ENCODE peak calls at places on chromosomes 4 and X, in six cellular contexts. O, T, I, R, V and J are unnamed samples.

GRCh38 chrX:40245411-40246140 is 147.8 kb upstream of the BCOR start:
- DNase-seq in T (no peak), O (no peak), V (no peak), I (no peak), R (no peak), J (no peak)

GRCh38 chr4:73952352-73952751 is 29.5 kb downstream of the PF4 start:
- DNase-seq in I (no peak), V (no peak), T (no peak), O (no peak), R (no peak), J (no peak)

GRCh38 chrX:74383611-74384010 is 37.7 kb upstream of the SLC16A2 start:
- DNase-seq in O (no peak), T (peak; percentile 3), I (peak; percentile 44), R (no peak), V (peak; percentile 16), J (peak; percentile 24)

GRCh38 chrX:112941209-112941788 is 100.7 kb upstream of the AMOT start:
- DNase-seq in T (no peak), R (no peak), O (no peak), V (no peak), I (peak; percentile 1), J (no peak)

GRCh38 chr4:102625232-102625930 is 124.2 kb downstream of the NFKB1 start:
- DNase-seq in T (peak; percentile 61), V (peak; percentile 65), I (peak; percentile 40), R (peak; percentile 50), O (no peak), J (no peak)

GRCh38 chr4:170008376-170008775 is 17.8 kb downstream of the MFAP3L start:
- DNase-seq in R (no peak), I (no peak), V (no peak), T (no peak), O (no peak), J (no peak)

GRCh38 chrX:120308959-120309872 is 2.0 kb downstream of the TMEM255A start:
- DNase-seq in V (peak; percentile 60), O (peak; percentile 57), I (peak; percentile 81), R (peak; percentile 46), T (peak; percentile 73), J (no peak)

GRCh38 chr4:90419124-90419711 is 292.0 kb downstream of the CCSER1 start:
- DNase-seq in T (peak; percentile 28), R (no peak), V (no peak), I (peak; percentile 48), O (peak; percentile 44), J (peak; percentile 51)

GRCh38 chr4:144411119-144411518 is 234.8 kb upstream of the HHIP start:
- DNase-seq in R (no peak), O (no peak), V (no peak), T (no peak), I (no peak), J (no peak)

GRCh38 chr4:158496030-158496741 is 25.5 kb upstream of the RXFP1 start:
- DNase-seq in O (no peak), T (peak; percentile 14), I (peak; percentile 16), V (peak; percentile 26), R (no peak), J (peak; percentile 57)

GRCh38 chr4:87387237-87387636 is 3.8 kb downstream of the HSD17B11 start:
- DNase-seq in I (no peak), R (no peak), T (no peak), V (no peak), O (no peak), J (no peak)

GRCh38 chrX:41720125-41720780 is 3.7 kb upstream of the GPR82 start:
- DNase-seq in R (no peak), O (no peak), I (no peak), V (peak; percentile 58), T (peak; percentile 29), J (no peak)

GRCh38 chr4:102734591-102735385 is 26.0 kb downstream of the MANBA start:
- DNase-seq in R (no peak), O (no peak), T (peak; percentile 40), I (no peak), V (no peak), J (no peak)

GRCh38 chr4:87260477-87260876 is 40.1 kb upstream of the KLHL8 start:
- DNase-seq in R (no peak), O (no peak), I (no peak), T (no peak), V (no peak), J (no peak)

GRCh38 chr4:108450236-108450898 is 170.0 kb upstream of the RPL34 start:
- DNase-seq in R (no peak), O (no peak), T (no peak), I (no peak), V (no peak), J (no peak)

GRCh38 chrX:40411350-40412111 is 169.2 kb upstream of the ATP6AP2 start:
- DNase-seq in R (no peak), T (no peak), V (no peak), I (no peak), O (no peak), J (no peak)

GRCh38 chrX:3960952-3961351 is 247.5 kb upstream of the PRKX start:
- DNase-seq in V (no peak), I (no peak), T (no peak), R (no peak), O (no peak), J (no peak)

GRCh38 chr4:83112678-83113428 is 1.7 kb downstream of the PLAC8 start:
- DNase-seq in T (no peak), V (peak; percentile 48), I (no peak), O (peak; percentile 87), R (no peak), J (no peak)

GRCh38 chrX:55135171-55135570 is 46.4 kb downstream of the PAGE2 start:
- DNase-seq in I (peak; percentile 44), O (no peak), T (peak; percentile 23), V (peak; percentile 10), R (peak; percentile 4), J (no peak)

GRCh38 chrX:3006500-3006899 is at the start of gene ARSH:
- DNase-seq in O (no peak), I (no peak), R (no peak), V (no peak), T (no peak), J (no peak)

GRCh38 chr4:6568689-6569332 is 6.2 kb upstream of the MAN2B2 start:
- DNase-seq in O (no peak), I (peak; percentile 35), R (no peak), V (no peak), T (no peak), J (no peak)

GRCh38 chrX:104172788-104173187 is 6.5 kb downstream of the FAM199X start:
- DNase-seq in R (no peak), O (no peak), V (no peak), I (no peak), T (no peak), J (no peak)

GRCh38 chrX:82218361-82218760 is 1016.5 kb downstream of the SH3BGRL start:
- DNase-seq in I (peak; percentile 21), T (peak; percentile 48), V (no peak), O (no peak), R (no peak), J (peak; percentile 22)

GRCh38 chr4:15116509-15117079 is 114.3 kb downstream of the CPEB2 start:
- DNase-seq in O (no peak), T (no peak), I (no peak), R (no peak), V (no peak), J (no peak)

GRCh38 chr4:140243345-140243753 is 89.4 kb upstream of the MAML3 start:
- DNase-seq in O (peak; percentile 88), V (peak; percentile 20), R (no peak), T (peak; percentile 63), I (no peak), J (no peak)

GRCh38 chr4:123017636-123018390 is 95.4 kb upstream of the NUDT6 start:
- DNase-seq in V (no peak), T (no peak), I (no peak), O (no peak), R (no peak), J (no peak)

GRCh38 chr4:166675411-166675810 is 558.9 kb downstream of the SPOCK3 start:
- DNase-seq in T (no peak), O (no peak), V (no peak), R (no peak), I (no peak), J (no peak)

GRCh38 chr4:88809561-88810219 is 112.1 kb upstream of the NAP1L5 start:
- DNase-seq in T (no peak), R (no peak), V (no peak), I (no peak), O (no peak), J (no peak)

GRCh38 chrX:20378291-20378920 is 111.7 kb upstream of the RPS6KA3 start:
- DNase-seq in R (no peak), I (no peak), O (peak; percentile 37), T (peak; percentile 0), V (peak; percentile 21), J (no peak)

GRCh38 chr4:19776929-19777328 is 474.8 kb upstream of the SLIT2 start:
- DNase-seq in V (no peak), R (no peak), I (no peak), O (peak; percentile 1), T (no peak), J (no peak)

GRCh38 chr4:2650276-2650675 is 105.9 kb downstream of the TNIP2 start:
- DNase-seq in R (no peak), I (no peak), O (no peak), T (no peak), V (no peak), J (no peak)

GRCh38 chrX:135520553-135521404 is at the start of gene INTS6L:
- DNase-seq in R (peak; percentile 81), T (peak; percentile 91), I (peak; percentile 88), V (peak; percentile 76), O (peak; percentile 49), J (peak; percentile 61)

GRCh38 chr4:187309456-187309855 is 585.8 kb upstream of the FAT1 start:
- DNase-seq in V (no peak), I (no peak), R (no peak), O (no peak), T (no peak), J (no peak)